ENCODE peak calls at places on chromosomes 13 and 19, in five cellular contexts. One of them, this sample, is unnamed.

GRCh38 chr13:19927117-19927734 is 31.3 kb upstream of the ZMYM2 start:
- DNase-seq in uterus: no peak
- DNase-seq in tibial nerve: no peak
- DNase-seq in Peyer's patch: no peak
- DNase-seq in A549: peak; percentile 34
- DNase-seq in this sample: no peak

GRCh38 chr19:19459099-19459498 is 53.6 kb downstream of the GATAD2A start:
- DNase-seq in uterus: no peak
- DNase-seq in tibial nerve: no peak
- DNase-seq in Peyer's patch: no peak
- DNase-seq in A549: no peak
- DNase-seq in this sample: no peak

GRCh38 chr19:48644839-48645651 is 942 bp downstream of the CA11 start:
- DNase-seq in uterus: peak; percentile 89
- DNase-seq in tibial nerve: peak; percentile 66
- DNase-seq in Peyer's patch: peak; percentile 90
- DNase-seq in A549: peak; percentile 86
- DNase-seq in this sample: peak; percentile 69

GRCh38 chr19:18768997-18769891 is 21.9 kb downstream of the COMP start:
- DNase-seq in uterus: no peak
- DNase-seq in tibial nerve: no peak
- DNase-seq in Peyer's patch: no peak
- DNase-seq in A549: no peak
- DNase-seq in this sample: no peak

GRCh38 chr19:50844296-50844935 is 10.3 kb upstream of the KLK3 start:
- DNase-seq in uterus: no peak
- DNase-seq in tibial nerve: no peak
- DNase-seq in Peyer's patch: peak; percentile 25
- DNase-seq in A549: no peak
- DNase-seq in this sample: no peak

GRCh38 chr13:29923554-29924481 is 73.4 kb upstream of the UBL3 start:
- DNase-seq in uterus: peak; percentile 89
- DNase-seq in tibial nerve: peak; percentile 36
- DNase-seq in Peyer's patch: peak; percentile 91
- DNase-seq in A549: peak; percentile 87
- DNase-seq in this sample: peak; percentile 92

GRCh38 chr13:108268713-108269112 is 805 bp upstream of the TNFSF13B start:
- DNase-seq in uterus: no peak
- DNase-seq in tibial nerve: no peak
- DNase-seq in Peyer's patch: no peak
- DNase-seq in A549: no peak
- DNase-seq in this sample: no peak

GRCh38 chr13:113170503-113170902 is 12.1 kb downstream of the PROZ start:
- DNase-seq in uterus: no peak
- DNase-seq in tibial nerve: no peak
- DNase-seq in Peyer's patch: no peak
- DNase-seq in A549: no peak
- DNase-seq in this sample: no peak

GRCh38 chr13:84973661-84974060 is 825.6 kb downstream of the SLITRK6 start:
- DNase-seq in uterus: no peak
- DNase-seq in tibial nerve: no peak
- DNase-seq in Peyer's patch: no peak
- DNase-seq in A549: no peak
- DNase-seq in this sample: no peak

GRCh38 chr13:52713894-52714293 is 25.7 kb downstream of the CNMD start:
- DNase-seq in uterus: no peak
- DNase-seq in tibial nerve: no peak
- DNase-seq in Peyer's patch: no peak
- DNase-seq in A549: no peak
- DNase-seq in this sample: peak; percentile 46
- H3K4me1 ChIP-seq in uterus: no peaks in the 10 kb centered on the region
- H3K4me1 ChIP-seq in tibial nerve: no peaks in the 10 kb centered on the region
- H3K4me1 ChIP-seq in Peyer's patch: no peaks in the 10 kb centered on the region
- H3K4me1 ChIP-seq in A549: no peaks in the 10 kb centered on the region
- H3K4me1 ChIP-seq in this sample: no peaks in the 10 kb centered on the region

GRCh38 chr19:11848594-11849263 is at the start of gene ZNF439:
- DNase-seq in uterus: peak; percentile 79
- DNase-seq in tibial nerve: peak; percentile 84
- DNase-seq in Peyer's patch: peak; percentile 97
- DNase-seq in A549: no peak
- DNase-seq in this sample: peak; percentile 84
- TF ChIP-seq POLR2A in uterus: no peak
- TF ChIP-seq POLR2A in tibial nerve: peak; percentile 53
- TF ChIP-seq POLR2A in Peyer's patch: peak; percentile 46
- TF ChIP-seq POLR2A in A549: no peak
- TF ChIP-seq POLR2A in this sample: no peak

GRCh38 chr13:106381083-106381482 is 154.4 kb downstream of the EFNB2 start:
- DNase-seq in uterus: no peak
- DNase-seq in tibial nerve: no peak
- DNase-seq in Peyer's patch: no peak
- DNase-seq in A549: no peak
- DNase-seq in this sample: no peak

GRCh38 chr13:106375085-106375484 is 160.4 kb downstream of the EFNB2 start:
- DNase-seq in uterus: no peak
- DNase-seq in tibial nerve: no peak
- DNase-seq in Peyer's patch: no peak
- DNase-seq in A549: no peak
- DNase-seq in this sample: no peak

GRCh38 chr13:106376411-106377112 is 158.9 kb downstream of the EFNB2 start:
- DNase-seq in uterus: peak; percentile 36
- DNase-seq in tibial nerve: no peak
- DNase-seq in Peyer's patch: no peak
- DNase-seq in A549: peak; percentile 17
- DNase-seq in this sample: no peak

GRCh38 chr13:106377341-106377740 is 158.1 kb downstream of the EFNB2 start:
- DNase-seq in uterus: no peak
- DNase-seq in tibial nerve: no peak
- DNase-seq in Peyer's patch: no peak
- DNase-seq in A549: no peak
- DNase-seq in this sample: no peak

GRCh38 chr13:106378263-106378662 is 157.2 kb downstream of the EFNB2 start:
- DNase-seq in uterus: no peak
- DNase-seq in tibial nerve: no peak
- DNase-seq in Peyer's patch: no peak
- DNase-seq in A549: no peak
- DNase-seq in this sample: no peak
- H3K4me1 ChIP-seq in uterus: no peaks in the 10 kb centered on the region
- H3K4me1 ChIP-seq in tibial nerve: no peaks in the 10 kb centered on the region
- H3K4me1 ChIP-seq in Peyer's patch: no peaks in the 10 kb centered on the region
- H3K4me1 ChIP-seq in A549: no peaks in the 10 kb centered on the region
- H3K4me1 ChIP-seq in this sample: no peaks in the 10 kb centered on the region

DNA sequence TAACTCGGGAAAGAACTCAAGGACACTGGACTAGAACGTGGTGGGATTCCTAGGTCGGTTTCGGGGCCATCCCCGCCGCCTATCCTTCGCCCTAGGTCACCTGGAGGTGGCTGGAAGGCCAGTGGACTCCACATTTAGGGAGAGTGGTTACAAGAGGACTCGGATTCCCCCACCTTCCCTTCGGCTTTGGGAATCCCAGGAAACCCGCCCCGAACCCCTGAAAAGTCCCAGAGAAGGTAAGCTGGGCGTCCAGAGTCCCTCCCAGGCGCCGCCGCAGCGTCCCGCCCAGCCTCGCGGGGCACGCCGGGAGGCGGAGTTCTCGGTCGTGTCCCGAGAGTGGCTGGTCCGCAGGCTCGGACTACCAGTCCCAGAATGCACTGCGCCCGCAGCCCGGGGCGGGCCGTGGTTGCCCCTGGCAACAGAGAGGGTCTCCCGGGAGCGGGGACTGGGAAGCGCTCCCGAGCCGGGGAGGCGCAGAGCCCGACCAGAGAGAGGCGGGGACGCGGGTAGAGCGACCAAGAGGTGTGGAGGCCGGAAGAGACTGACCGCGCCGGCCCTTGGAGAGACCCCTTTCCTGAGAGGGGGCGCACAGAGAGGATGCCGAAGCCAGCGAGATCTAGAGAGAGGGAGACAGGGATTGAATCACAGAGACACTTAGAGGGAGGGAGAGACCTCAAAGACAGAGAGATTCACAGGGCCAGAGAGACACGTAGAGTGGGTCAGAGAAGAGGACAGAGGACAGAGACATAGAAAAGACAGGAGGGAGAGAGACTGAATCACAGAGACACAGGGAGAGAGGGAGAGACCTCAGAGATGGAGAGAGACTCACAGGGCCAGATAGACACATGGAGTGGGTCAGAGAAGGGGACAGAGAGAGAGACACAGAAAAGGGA is 2.6 kb upstream of the PRKCG start:
- DNase-seq in uterus: peak; percentile 91
- DNase-seq in tibial nerve: peak; percentile 87
- DNase-seq in Peyer's patch: peak; percentile 93
- DNase-seq in A549: peak; percentile 93
- DNase-seq in this sample: peak; percentile 92
- TF ChIP-seq POLR2A in uterus: no peak
- TF ChIP-seq POLR2A in tibial nerve: no peak
- TF ChIP-seq POLR2A in Peyer's patch: no peak
- TF ChIP-seq POLR2A in A549: no peak
- TF ChIP-seq POLR2A in this sample: no peak

GRCh38 chr19:54204767-54205468 is 4.3 kb downstream of the RPS9 start:
- DNase-seq in uterus: no peak
- DNase-seq in tibial nerve: no peak
- DNase-seq in Peyer's patch: no peak
- DNase-seq in A549: no peak
- DNase-seq in this sample: no peak

GRCh38 chr19:54207908-54208783 is 7.5 kb downstream of the RPS9 start:
- DNase-seq in uterus: peak; percentile 54
- DNase-seq in tibial nerve: no peak
- DNase-seq in Peyer's patch: peak; percentile 82
- DNase-seq in A549: no peak
- DNase-seq in this sample: peak; percentile 74

GRCh38 chr19:54208784-54209057 is 8.1 kb downstream of the RPS9 start:
- DNase-seq in uterus: no peak
- DNase-seq in tibial nerve: no peak
- DNase-seq in Peyer's patch: no peak
- DNase-seq in A549: no peak
- DNase-seq in this sample: no peak

GRCh38 chr19:54206030-54206830 is 5.6 kb downstream of the RPS9 start:
- DNase-seq in uterus: no peak
- DNase-seq in tibial nerve: no peak
- DNase-seq in Peyer's patch: no peak
- DNase-seq in A549: no peak
- DNase-seq in this sample: peak; percentile 40

GRCh38 chr19:54206831-54207177 is 6.1 kb downstream of the RPS9 start:
- DNase-seq in uterus: no peak
- DNase-seq in tibial nerve: no peak
- DNase-seq in Peyer's patch: no peak
- DNase-seq in A549: no peak
- DNase-seq in this sample: no peak
- H3K4me1 ChIP-seq in uterus: peaks cover 15% of the 10 kb centered on the region
- H3K4me1 ChIP-seq in tibial nerve: peaks cover 40% of the 10 kb centered on the region
- H3K4me1 ChIP-seq in Peyer's patch: peaks cover 10% of the 10 kb centered on the region
- H3K4me1 ChIP-seq in A549: peaks cover 95% of the 10 kb centered on the region
- H3K4me1 ChIP-seq in this sample: peaks cover 90% of the 10 kb centered on the region

GRCh38 chr19:36837902-36838783 is at the start of gene ZNF790:
- DNase-seq in uterus: peak; percentile 85
- DNase-seq in tibial nerve: peak; percentile 60
- DNase-seq in Peyer's patch: peak; percentile 93
- DNase-seq in A549: peak; percentile 26
- DNase-seq in this sample: peak; percentile 89
- TF ChIP-seq POLR2A in uterus: no peak
- TF ChIP-seq POLR2A in tibial nerve: peak; percentile 27
- TF ChIP-seq POLR2A in Peyer's patch: peak; percentile 47
- TF ChIP-seq POLR2A in A549: peak; percentile 13
- TF ChIP-seq POLR2A in this sample: peak; percentile 59

GRCh38 chr13:21047087-21047486 is 14.3 kb downstream of the LATS2 start:
- DNase-seq in uterus: no peak
- DNase-seq in tibial nerve: no peak
- DNase-seq in Peyer's patch: peak; percentile 34
- DNase-seq in A549: no peak
- DNase-seq in this sample: no peak

GRCh38 chr13:21047591-21048282 is 13.6 kb downstream of the LATS2 start:
- DNase-seq in uterus: no peak
- DNase-seq in tibial nerve: no peak
- DNase-seq in Peyer's patch: no peak
- DNase-seq in A549: no peak
- DNase-seq in this sample: no peak

GRCh38 chr13:21051675-21052074 is 9.7 kb downstream of the LATS2 start:
- DNase-seq in uterus: no peak
- DNase-seq in tibial nerve: no peak
- DNase-seq in Peyer's patch: peak; percentile 33
- DNase-seq in A549: no peak
- DNase-seq in this sample: no peak

GRCh38 chr13:21050288-21051197 is 10.8 kb downstream of the LATS2 start:
- DNase-seq in uterus: no peak
- DNase-seq in tibial nerve: no peak
- DNase-seq in Peyer's patch: no peak
- DNase-seq in A549: no peak
- DNase-seq in this sample: no peak

DNA sequence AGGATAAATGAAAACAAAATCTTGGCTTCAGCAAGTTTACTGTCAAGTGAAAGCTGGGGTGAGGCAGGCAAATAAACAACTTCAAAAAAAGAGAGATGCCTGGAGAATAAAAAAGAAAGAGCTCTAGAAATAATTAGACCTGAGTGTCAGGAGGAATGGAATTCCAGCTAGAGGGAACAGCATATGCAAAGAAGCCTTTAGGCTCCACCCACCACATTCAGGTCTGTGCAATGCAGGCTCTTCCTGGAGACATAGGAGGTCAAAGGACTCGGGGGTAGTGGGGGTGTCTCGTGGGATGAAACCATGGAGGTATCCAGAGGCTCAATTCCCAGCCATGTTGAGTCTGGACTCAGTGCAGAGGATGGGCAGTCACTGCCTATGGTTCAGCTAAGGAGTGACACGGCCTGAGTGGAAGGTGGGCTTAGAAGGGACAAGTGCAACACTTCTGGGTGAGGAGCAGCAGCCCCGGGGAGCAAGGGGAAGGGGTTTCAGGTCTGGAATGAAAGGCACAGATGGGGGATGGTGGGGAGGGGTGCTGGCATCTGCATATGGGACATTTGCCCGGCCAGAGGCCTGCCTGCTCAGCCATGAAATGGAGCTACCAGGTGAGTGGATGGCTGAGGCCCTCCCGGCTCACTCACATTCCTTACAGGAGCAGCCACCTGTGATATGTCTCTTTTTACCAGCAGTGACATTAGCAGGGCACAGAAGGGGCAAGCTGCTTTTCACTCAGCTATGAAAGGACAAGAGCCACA is 12.3 kb downstream of the LATS2 start:
- DNase-seq in uterus: no peak
- DNase-seq in tibial nerve: no peak
- DNase-seq in Peyer's patch: no peak
- DNase-seq in A549: no peak
- DNase-seq in this sample: no peak
- H3K4me1 ChIP-seq in uterus: peaks cover 7% of the 10 kb centered on the region
- H3K4me1 ChIP-seq in tibial nerve: peaks cover 29% of the 10 kb centered on the region
- H3K4me1 ChIP-seq in Peyer's patch: no peaks in the 10 kb centered on the region
- H3K4me1 ChIP-seq in A549: no peaks in the 10 kb centered on the region
- H3K4me1 ChIP-seq in this sample: peaks cover 8% of the 10 kb centered on the region